ENCODE peak calls at places on chromosome 3, in nine cellular contexts. U is choroid plexus epithelial cell, I is skeletal muscle cell, Q is testis, E is colonic mucosa, Z is right lobe of liver, L is tibial nerve, W is right atrium auricular region, J is coronary artery. G is an unnamed sample.

GRCh38 chr3:114128231-114128630 is 50.6 kb downstream of the DRD3 start:
- DNase-seq in W (no peak), Q (no peak), E (no peak), I (no peak), L (no peak), J (no peak), U (peak), Z (no peak), G (peak)

GRCh38 chr3:186849392-186849975 is 7.0 kb downstream of the ADIPOQ start:
- DNase-seq in W (no peak), Q (no peak), J (no peak), L (no peak), Z (no peak), E (no peak), I (peak), U (peak), G (peak)

GRCh38 chr3:42292009-42292408 is 26.0 kb upstream of the CCK start:
- DNase-seq in L (no peak), E (no peak), J (no peak), Q (no peak), U (no peak), W (no peak), Z (no peak), I (no peak), G (no peak)

GRCh38 chr3:8239718-8240698 is 261.6 kb upstream of the LMCD1 start:
- DNase-seq in J (no peak), L (no peak), Q (peak), I (peak), W (no peak), Z (no peak), E (peak), U (peak), G (peak)

GRCh38 chr3:191438150-191438814 is 22.7 kb upstream of the PYDC2 start:
- DNase-seq in E (no peak), Q (no peak), I (no peak), Z (no peak), J (no peak), L (no peak), W (no peak), U (no peak), G (no peak)

GRCh38 chr3:188760408-188760807 is 411.4 kb upstream of the TPRG1 start:
- DNase-seq in I (no peak), L (no peak), Q (no peak), Z (no peak), W (no peak), U (peak), E (no peak), J (no peak), G (peak)

GRCh38 chr3:181712505-181713299 is 977 bp downstream of the SOX2 start:
- DNase-seq in E (no peak), I (no peak), J (no peak), Z (no peak), L (peak), Q (no peak), U (no peak), W (no peak), G (no peak)

GRCh38 chr3:61564405-61565059 is 3.2 kb downstream of the PTPRG start:
- DNase-seq in Q (peak), L (peak), U (peak), W (peak), J (peak), Z (peak), I (no peak), E (peak), G (peak)

GRCh38 chr3:12663311-12663935 is 494 bp downstream of the RAF1 start:
- DNase-seq in W (no peak), Q (peak), E (peak), U (no peak), Z (no peak), J (peak), L (no peak), I (no peak), G (no peak)

GRCh38 chr3:37777835-37778234 is 83.8 kb upstream of the CTDSPL start:
- DNase-seq in E (no peak), L (no peak), Z (no peak), Q (no peak), J (no peak), W (no peak), I (no peak), U (no peak), G (no peak)

GRCh38 chr3:143443851-143444331 is 324.3 kb downstream of the CHST2 start:
- DNase-seq in U (peak), L (no peak), J (no peak), W (peak), Q (peak), I (peak), Z (no peak), E (peak), G (peak)

GRCh38 chr3:182105875-182106274 is 394.1 kb downstream of the SOX2 start:
- DNase-seq in Q (no peak), I (no peak), L (no peak), J (no peak), Z (no peak), W (no peak), E (no peak), U (no peak), G (no peak)

GRCh38 chr3:122754867-122755835 is 38.5 kb downstream of the HSPBAP1 start:
- DNase-seq in L (no peak), E (peak), Z (no peak), J (no peak), U (peak), W (no peak), Q (no peak), I (peak), G (peak)

GRCh38 chr3:150309557-150309956 is 98.5 kb upstream of the TSC22D2 start:
- DNase-seq in W (no peak), U (peak), I (no peak), Q (no peak), Z (no peak), L (no peak), E (no peak), J (no peak), G (peak)

GRCh38 chr3:104291437-104291851 is 1075.3 kb upstream of the ALCAM start:
- DNase-seq in J (no peak), Q (no peak), W (no peak), L (no peak), U (peak), I (no peak), E (no peak), Z (no peak), G (peak)

GRCh38 chr3:143203848-143204247 is 84.3 kb downstream of the CHST2 start:
- DNase-seq in Q (no peak), J (no peak), L (no peak), E (no peak), U (no peak), I (peak), W (no peak), Z (no peak), G (peak)

GRCh38 chr3:46710671-46711295 is 6.9 kb downstream of the PRSS50 start:
- DNase-seq in U (no peak), E (no peak), Q (no peak), I (no peak), L (no peak), Z (no peak), J (peak), W (no peak), G (no peak)

GRCh38 chr3:71423151-71423906 is 160.2 kb downstream of the FOXP1 start:
- DNase-seq in Z (no peak), Q (no peak), U (no peak), I (no peak), E (peak), W (no peak), L (no peak), J (no peak), G (peak)

GRCh38 chr3:188950832-188951489 is 220.8 kb upstream of the TPRG1 start:
- DNase-seq in Q (peak), J (peak), E (peak), W (peak), U (peak), I (peak), L (peak), Z (peak), G (peak)

GRCh38 chr3:78969483-78969882 is 798.3 kb downstream of the ROBO1 start:
- DNase-seq in L (no peak), J (no peak), W (no peak), I (peak), U (peak), Q (no peak), Z (no peak), E (no peak), G (peak)

GRCh38 chr3:182962162-182962561 is 18.2 kb downstream of the DCUN1D1 start:
- DNase-seq in U (peak), Q (peak), I (no peak), W (no peak), J (no peak), Z (no peak), L (no peak), E (no peak), G (peak)

DNA sequence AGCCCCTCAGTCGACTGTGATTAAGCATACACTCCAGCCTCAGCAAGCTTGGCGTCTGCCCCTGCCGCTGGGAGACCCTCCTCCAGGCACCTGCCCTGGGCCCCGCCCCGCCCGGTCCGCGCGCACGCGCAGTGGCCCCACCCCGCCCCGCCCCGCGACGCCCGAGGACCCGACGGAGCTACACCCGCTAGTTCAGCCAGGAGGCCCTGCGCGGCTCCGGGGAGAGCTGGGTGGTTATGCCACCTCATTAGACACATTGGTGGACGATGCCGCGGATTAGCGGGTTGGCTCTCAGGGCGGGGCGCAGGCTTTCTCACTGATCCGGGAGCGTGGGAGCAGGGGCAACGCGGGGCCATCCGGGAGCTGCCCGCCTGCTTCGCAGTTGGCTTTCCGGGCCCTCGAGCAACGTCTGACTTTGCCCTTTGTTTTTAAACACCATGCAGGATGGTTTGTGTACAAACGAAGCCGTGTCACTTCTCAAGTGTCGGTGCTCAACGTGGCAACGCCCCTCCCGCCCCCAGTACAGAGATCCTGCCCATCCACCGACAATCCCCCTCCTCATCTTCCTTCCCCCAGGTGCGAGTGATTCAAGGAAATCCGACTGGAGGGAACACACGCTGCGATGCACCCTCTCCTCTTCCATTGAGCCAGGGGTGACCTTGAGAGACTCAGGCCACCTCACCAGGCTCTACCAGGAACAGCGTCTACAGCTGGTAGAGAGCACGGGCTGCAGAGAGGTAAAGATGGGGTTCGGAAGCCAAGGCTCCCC is 109.3 kb downstream of the SHQ1 start:
- DNase-seq in I (no peak), W (no peak), Q (peak), E (peak), Z (peak), J (no peak), L (no peak), U (peak), G (no peak)
- H3K4me3 ChIP-seq in I (peak), W (peak), Q (peak), E (peak), Z (peak), J (peak), L (peak), U (peak), G (peak)

GRCh38 chr3:31973837-31974236 is 7.2 kb downstream of the OSBPL10 start:
- DNase-seq in J (no peak), W (no peak), L (no peak), I (no peak), Q (no peak), E (no peak), U (no peak), Z (no peak), G (no peak)

GRCh38 chr3:31976302-31976701 is 4.8 kb downstream of the OSBPL10 start:
- DNase-seq in W (no peak), E (no peak), Z (no peak), J (no peak), U (no peak), Q (no peak), L (no peak), I (no peak), G (no peak)

GRCh38 chr3:31974454-31974853 is 6.6 kb downstream of the OSBPL10 start:
- DNase-seq in Z (no peak), U (peak), I (peak), L (no peak), W (no peak), J (no peak), E (no peak), Q (no peak), G (no peak)

GRCh38 chr3:31971607-31972006 is 9.5 kb downstream of the OSBPL10 start:
- DNase-seq in J (no peak), W (no peak), E (no peak), Z (no peak), I (no peak), U (no peak), Q (no peak), L (no peak), G (no peak)

DNA sequence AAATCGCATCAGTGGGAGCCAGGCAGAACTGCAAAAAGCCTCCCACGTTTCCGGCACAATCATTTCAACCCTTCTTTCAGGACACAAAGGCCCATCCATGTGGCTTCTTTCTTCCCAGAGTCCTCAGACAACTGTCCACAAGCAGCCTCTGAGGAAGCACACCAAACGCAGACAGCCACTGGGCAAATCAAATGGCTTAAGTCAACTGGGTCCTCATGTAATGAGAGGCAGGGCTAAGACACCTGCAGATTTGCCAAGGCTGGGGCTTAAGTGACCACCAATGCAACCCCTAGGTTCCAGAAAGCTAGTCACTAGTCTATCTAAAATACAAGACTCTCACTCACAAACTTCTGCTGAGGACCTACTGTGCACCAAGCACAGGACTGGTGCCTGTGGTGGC is 8.0 kb downstream of the OSBPL10 start:
- DNase-seq in J (no peak), W (no peak), L (no peak), E (no peak), Z (no peak), U (no peak), Q (peak), I (no peak), G (no peak)
- H3K4me3 ChIP-seq in J (no peak), W (no peak), L (no peak), E (no peak), Z (no peak), U (no peak), Q (no peak), I (no peak), G (no peak)

GRCh38 chr3:133475245-133476010 is 75.6 kb downstream of the BFSP2 start:
- DNase-seq in I (no peak), W (no peak), L (no peak), Z (no peak), J (no peak), U (peak), Q (no peak), E (no peak), G (no peak)
- H3K4me3 ChIP-seq in I (no peak), W (no peak), L (no peak), Z (no peak), J (no peak), U (no peak), Q (no peak), E (no peak), G (no peak)

GRCh38 chr3:99865321-99865720 is 47.7 kb downstream of the CMSS1 start:
- DNase-seq in L (no peak), E (no peak), Z (no peak), U (peak), J (no peak), Q (no peak), I (peak), W (no peak), G (peak)

GRCh38 chr3:99862208-99862607 is 44.5 kb downstream of the CMSS1 start:
- DNase-seq in W (no peak), E (no peak), U (peak), Z (no peak), L (no peak), J (no peak), I (peak), Q (no peak), G (no peak)

GRCh38 chr3:99863002-99863401 is 45.3 kb downstream of the CMSS1 start:
- DNase-seq in U (no peak), I (no peak), Z (no peak), W (no peak), E (no peak), L (no peak), Q (no peak), J (no peak), G (no peak)

GRCh38 chr3:99864289-99864688 is 46.6 kb downstream of the CMSS1 start:
- DNase-seq in U (no peak), E (no peak), J (no peak), I (no peak), W (no peak), Z (no peak), L (no peak), Q (no peak), G (no peak)

GRCh38 chr3:99863588-99863987 is 45.9 kb downstream of the CMSS1 start:
- DNase-seq in Z (no peak), L (no peak), J (no peak), E (no peak), U (no peak), W (no peak), I (no peak), Q (no peak), G (no peak)
- H3K4me3 ChIP-seq in Z (no peak), L (no peak), J (no peak), E (no peak), U (no peak), W (no peak), I (no peak), Q (no peak), G (no peak)

GRCh38 chr3:58731673-58732072 is 65.1 kb upstream of the FAM3D start:
- DNase-seq in E (no peak), Z (no peak), J (no peak), I (no peak), U (no peak), L (no peak), W (no peak), Q (no peak), G (no peak)
- H3K4me3 ChIP-seq in E (no peak), Z (no peak), J (no peak), I (no peak), U (no peak), L (no peak), W (no peak), Q (no peak), G (no peak)

GRCh38 chr3:55476515-55476914 is 10.6 kb downstream of the WNT5A start:
- DNase-seq in E (no peak), L (no peak), U (peak), Z (no peak), J (no peak), I (peak), W (no peak), Q (no peak), G (peak)

GRCh38 chr3:55473788-55474187 is 13.3 kb downstream of the WNT5A start:
- DNase-seq in Q (no peak), I (no peak), E (no peak), J (no peak), U (no peak), L (no peak), Z (no peak), W (no peak), G (no peak)

GRCh38 chr3:55471084-55471483 is 16.0 kb downstream of the WNT5A start:
- DNase-seq in E (no peak), Z (no peak), W (no peak), L (no peak), Q (no peak), U (no peak), J (no peak), I (no peak), G (no peak)

GRCh38 chr3:55471522-55472280 is 15.4 kb downstream of the WNT5A start:
- DNase-seq in Z (no peak), L (no peak), U (no peak), I (no peak), Q (no peak), J (no peak), W (no peak), E (no peak), G (no peak)

DNA sequence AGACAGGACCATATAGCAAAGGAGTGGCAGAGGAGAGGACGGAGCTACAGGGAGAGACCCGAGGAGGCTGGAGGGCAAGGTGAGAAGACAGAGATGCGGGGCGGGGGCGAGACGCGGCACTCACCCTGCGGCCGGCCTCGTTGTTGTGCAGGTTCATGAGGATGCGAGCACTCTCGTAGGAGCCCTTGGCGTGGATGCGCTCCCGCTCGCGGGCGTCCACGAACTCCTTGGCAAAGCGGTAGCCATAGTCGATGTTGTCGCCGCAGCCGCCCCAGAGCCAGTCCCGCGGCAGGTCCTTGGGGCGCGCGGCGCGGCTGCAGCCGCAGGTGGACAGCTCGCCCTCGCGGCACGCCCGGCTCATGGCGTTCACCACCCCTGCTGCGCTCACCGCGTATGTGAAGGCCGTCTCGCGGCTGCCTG is 12.9 kb downstream of the WNT5A start:
- DNase-seq in U (no peak), Q (no peak), Z (no peak), E (no peak), L (no peak), W (no peak), J (no peak), I (no peak), G (no peak)
- H3K4me3 ChIP-seq in U (no peak), Q (peak), Z (no peak), E (no peak), L (no peak), W (no peak), J (no peak), I (no peak), G (no peak)

DNA sequence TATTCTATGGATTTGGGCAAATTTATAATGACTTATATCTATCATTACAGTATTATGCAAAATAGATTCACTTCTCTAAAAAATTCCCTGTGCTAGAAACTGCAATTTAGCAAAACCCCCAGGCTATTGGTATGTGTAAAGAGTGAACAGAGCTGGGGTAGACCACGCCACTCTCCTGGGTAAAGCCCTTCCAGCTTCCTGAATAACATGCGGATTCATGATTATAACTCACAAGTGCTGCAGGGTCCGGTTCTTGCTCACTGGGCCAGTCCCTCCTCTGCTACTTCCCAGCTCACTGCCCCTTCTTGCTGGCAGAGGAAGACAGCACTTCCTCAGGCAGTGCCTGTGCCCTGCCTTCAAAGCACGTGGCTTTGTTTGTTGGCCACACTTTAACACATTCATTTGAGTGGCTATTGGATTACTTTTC is 4.1 kb downstream of the CD80 start:
- DNase-seq in E (no peak), L (no peak), W (no peak), J (no peak), Z (no peak), I (no peak), Q (no peak), U (no peak), G (no peak)
- H3K4me3 ChIP-seq in E (no peak), L (no peak), W (no peak), J (no peak), Z (no peak), I (no peak), Q (no peak), U (no peak), G (no peak)

GRCh38 chr3:39051649-39052557 is at the start of the genes SCN11A and WDR48:
- DNase-seq in Q (peak), L (peak), W (peak), J (peak), I (peak), E (peak), U (peak), Z (peak), G (peak)

GRCh38 chr3:39052613-39053012 is 797 bp downstream of the WDR48 start:
- DNase-seq in E (no peak), I (no peak), J (no peak), Z (no peak), U (no peak), Q (no peak), W (no peak), L (no peak), G (no peak)

DNA sequence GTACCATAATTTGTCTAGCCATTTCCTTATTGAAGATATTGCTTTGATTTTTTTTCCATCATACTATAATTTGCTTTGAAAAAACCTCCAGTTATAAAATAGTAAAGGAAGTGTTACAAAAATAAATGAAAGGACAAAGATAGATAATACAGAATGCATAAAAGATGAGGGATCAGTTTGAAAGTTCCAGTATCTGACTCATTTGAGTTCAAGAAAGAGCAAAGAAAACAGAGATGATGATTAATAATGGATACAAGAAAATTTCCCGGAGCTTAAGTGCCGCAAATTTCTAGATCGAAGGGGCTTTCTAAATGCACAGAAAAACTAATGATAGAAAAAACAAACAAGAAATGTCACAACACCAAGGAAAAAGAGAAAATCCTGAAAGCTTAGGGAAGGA is 4.3 kb downstream of the WDR48 start:
- DNase-seq in Q (no peak), E (no peak), L (no peak), U (no peak), W (no peak), J (no peak), I (no peak), Z (no peak), G (no peak)
- H3K4me3 ChIP-seq in Q (no peak), E (no peak), L (no peak), U (peak), W (no peak), J (no peak), I (no peak), Z (no peak), G (no peak)